ENCODE peak calls at places on chromosomes 13 and 19, in four cellular contexts. I, V, S and O are unnamed samples.

GRCh38 chr13:30880151-30880551 is 25.9 kb upstream of the MEDAG start:
- DNase-seq in V (no peak), I (no peak), S (no peak), O (no peak)

GRCh38 chr13:113413898-113414282 is 39.4 kb downstream of the ADPRHL1 start:
- DNase-seq in V (peak), S (no peak), I (peak), O (no peak)

GRCh38 chr13:43388282-43389034 is 365.1 kb downstream of the DNAJC15 start:
- DNase-seq in V (no peak), I (no peak), S (no peak), O (no peak)

GRCh38 chr13:112466132-112467025 is 90.2 kb downstream of the SPACA7 start:
- DNase-seq in I (no peak), S (no peak), V (no peak), O (no peak)

GRCh38 chr13:112204881-112205327 is 138.0 kb downstream of the SOX1 start:
- DNase-seq in S (no peak), V (peak), I (no peak), O (no peak)

GRCh38 chr13:23794267-23795161 is 94.7 kb downstream of the MIPEP start:
- DNase-seq in I (no peak), V (no peak), S (no peak), O (no peak)

GRCh38 chr13:101979825-101980224 is 422.0 kb downstream of the FGF14 start:
- DNase-seq in S (no peak), I (no peak), V (no peak), O (no peak)

GRCh38 chr13:26497991-26498423 is 59.5 kb upstream of the WASF3 start:
- DNase-seq in I (no peak), S (no peak), V (no peak), O (no peak)

GRCh38 chr19:7605490-7606222 is 10.0 kb downstream of the CAMSAP3 start:
- DNase-seq in V (no peak), I (no peak), S (peak), O (no peak)

GRCh38 chr19:45340232-45340898 is at the start of gene KLC3:
- DNase-seq in V (no peak), I (no peak), S (no peak), O (no peak)

GRCh38 chr19:38264486-38265212 is at the start of gene SPINT2:
- DNase-seq in S (no peak), I (no peak), V (no peak), O (peak)

GRCh38 chr19:14516746-14517438 is 1.3 kb downstream of the DNAJB1 start:
- DNase-seq in V (no peak), S (no peak), I (peak), O (no peak)

GRCh38 chr19:50759886-50760285 is 10.4 kb upstream of the GPR32 start:
- DNase-seq in V (no peak), I (no peak), S (peak), O (no peak)

GRCh38 chr19:48578891-48579290 is 26.9 kb downstream of the SULT2B1 start:
- DNase-seq in V (no peak), S (no peak), I (no peak), O (no peak)

GRCh38 chr19:33391631-33392249 is 18.2 kb downstream of the CEBPG start:
- DNase-seq in I (peak), V (no peak), S (no peak), O (peak)

GRCh38 chr19:15423130-15423529 is 4.3 kb upstream of the AKAP8L start:
- DNase-seq in V (peak), I (no peak), S (no peak), O (no peak)

GRCh38 chr19:44909775-44910174 is 4.2 kb downstream of the APOE start:
- DNase-seq in V (no peak), I (no peak), S (no peak), O (no peak)

GRCh38 chr13:21402586-21403307 is 56.4 kb downstream of the ZDHHC20 start:
- DNase-seq in V (no peak), S (peak), I (no peak), O (no peak)

GRCh38 chr13:78777973-78778372 is 119.0 kb upstream of the OBI1 start:
- DNase-seq in V (no peak), S (no peak), I (no peak), O (no peak)

GRCh38 chr19:34276614-34277013 is 22.3 kb downstream of the GARRE1 start:
- DNase-seq in I (no peak), V (no peak), S (no peak), O (no peak)

GRCh38 chr19:13315495-13315894 is 165.3 kb downstream of the IER2 start:
- DNase-seq in V (no peak), I (peak), S (no peak), O (no peak)

GRCh38 chr19:6062274-6062673 is 48.0 kb downstream of the RFX2 start:
- DNase-seq in V (peak), I (no peak), S (no peak), O (peak)

GRCh38 chr13:36344173-36344572 is 2.0 kb downstream of the SPART start:
- DNase-seq in I (no peak), S (peak), V (no peak), O (peak)

GRCh38 chr19:33438016-33438671 is 64.6 kb downstream of the CEBPG start:
- DNase-seq in S (no peak), I (peak), V (peak), O (peak)

GRCh38 chr19:3365093-3365446 is 1.3 kb upstream of the NFIC start:
- DNase-seq in I (no peak), V (no peak), S (no peak), O (no peak)

GRCh38 chr13:42594577-42595571 is 20.9 kb downstream of the TNFSF11 start:
- DNase-seq in S (peak), V (no peak), I (peak), O (peak)

GRCh38 chr19:15913830-15914229 is 16.0 kb upstream of the CYP4F2 start:
- DNase-seq in V (no peak), S (no peak), I (no peak), O (no peak)

GRCh38 chr19:18310118-18310909 is 12.6 kb downstream of the LSM4 start:
- DNase-seq in S (no peak), V (no peak), I (no peak), O (no peak)

GRCh38 chr19:18311495-18311894 is 11.4 kb downstream of the LSM4 start:
- DNase-seq in V (no peak), S (no peak), I (no peak), O (no peak)

GRCh38 chr19:18310966-18311365 is 11.9 kb downstream of the LSM4 start:
- DNase-seq in I (no peak), V (no peak), S (no peak), O (no peak)

GRCh38 chr19:18313398-18313797 is 9.5 kb downstream of the LSM4 start:
- DNase-seq in S (no peak), I (no peak), V (no peak), O (no peak)

GRCh38 chr19:18312021-18312534 is 10.8 kb downstream of the LSM4 start:
- DNase-seq in S (no peak), I (no peak), V (no peak), O (no peak)
- TF ChIP-seq POLR2A in S (no peak), I (no peak), V (no peak), O (no peak)

DNA sequence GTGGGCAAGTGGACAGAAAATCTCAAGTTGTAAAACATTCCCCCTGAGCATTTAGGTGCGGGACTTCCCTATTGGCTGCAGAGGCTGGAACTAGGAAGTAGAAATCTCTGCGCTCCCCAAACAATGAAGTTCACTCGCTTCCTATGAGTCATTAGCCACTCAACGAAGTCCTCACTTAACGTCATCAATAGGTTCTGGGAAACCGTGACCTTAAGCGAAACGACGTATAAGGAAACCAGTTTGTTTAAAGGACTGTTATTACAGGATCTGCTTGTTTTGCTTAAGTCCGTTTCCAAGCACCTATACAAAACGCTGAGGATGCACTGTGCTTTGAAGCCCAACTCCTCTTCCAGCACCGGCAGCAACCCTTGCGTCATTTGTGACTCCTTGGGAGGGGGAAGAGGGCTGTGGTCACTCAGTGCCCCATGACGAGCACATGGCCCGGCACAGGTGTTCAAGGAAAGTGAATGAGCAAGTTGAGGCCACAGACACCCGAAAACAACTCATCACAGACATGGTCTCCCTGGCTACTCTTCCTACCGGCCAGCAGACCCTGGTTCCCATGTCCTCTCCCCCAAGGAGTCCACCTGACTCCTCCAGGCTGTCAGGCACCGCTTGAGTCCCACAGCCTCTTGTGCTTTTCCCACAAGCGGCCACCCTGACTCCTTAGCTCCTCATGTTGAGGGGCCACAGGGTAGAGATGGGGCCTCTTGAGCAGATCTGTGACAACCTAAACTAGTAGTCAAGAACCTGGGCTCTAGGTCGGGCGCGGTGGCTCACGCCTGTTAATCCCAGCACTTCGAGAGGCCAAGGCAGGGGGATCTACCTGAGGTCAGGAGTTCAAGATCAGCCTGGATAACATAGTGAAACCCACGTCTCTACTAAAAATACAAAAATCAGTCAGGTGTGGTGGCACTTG is 4.8 kb downstream of the RPS16 start:
- DNase-seq in S (peak), I (no peak), V (peak), O (no peak)
- TF ChIP-seq POLR2A in S (peak), I (no peak), V (no peak), O (no peak)

GRCh38 chr13:44879452-44880058 is 109.7 kb downstream of the NUFIP1 start:
- DNase-seq in V (no peak), S (peak), I (no peak), O (no peak)

DNA sequence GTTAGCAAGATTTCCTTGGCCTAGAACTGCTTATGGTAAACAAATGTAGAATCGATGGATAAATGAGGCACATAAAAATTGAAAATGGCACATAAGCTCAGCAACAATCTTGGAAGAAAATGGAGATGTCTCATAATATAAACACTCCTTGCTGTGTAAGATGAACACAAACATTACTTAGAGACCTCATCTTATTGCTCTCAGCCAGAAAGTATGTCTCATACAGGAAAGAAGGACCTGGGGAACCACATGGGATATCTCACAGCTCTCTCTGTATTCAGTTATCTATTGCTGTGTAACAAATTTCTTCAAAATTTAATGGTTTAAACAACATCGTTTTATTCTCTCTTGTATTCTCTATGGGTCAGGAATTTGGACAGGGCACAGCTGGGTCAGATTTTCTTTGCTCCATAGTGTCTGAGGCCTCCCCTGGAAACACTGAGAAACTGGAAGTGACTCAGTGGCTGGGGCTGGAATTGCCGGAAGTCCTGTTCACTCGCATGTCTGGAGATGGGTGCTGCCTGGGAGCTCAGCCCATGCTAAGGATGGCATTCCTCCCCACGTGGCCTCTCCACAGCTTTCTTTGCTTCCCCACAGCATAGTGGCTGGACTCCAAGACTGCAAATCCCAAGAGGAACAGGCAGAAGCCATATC is 105.1 kb downstream of the NUFIP1 start:
- DNase-seq in V (no peak), S (no peak), I (no peak), O (no peak)
- TF ChIP-seq POLR2A in V (no peak), S (no peak), I (no peak), O (no peak)

DNA sequence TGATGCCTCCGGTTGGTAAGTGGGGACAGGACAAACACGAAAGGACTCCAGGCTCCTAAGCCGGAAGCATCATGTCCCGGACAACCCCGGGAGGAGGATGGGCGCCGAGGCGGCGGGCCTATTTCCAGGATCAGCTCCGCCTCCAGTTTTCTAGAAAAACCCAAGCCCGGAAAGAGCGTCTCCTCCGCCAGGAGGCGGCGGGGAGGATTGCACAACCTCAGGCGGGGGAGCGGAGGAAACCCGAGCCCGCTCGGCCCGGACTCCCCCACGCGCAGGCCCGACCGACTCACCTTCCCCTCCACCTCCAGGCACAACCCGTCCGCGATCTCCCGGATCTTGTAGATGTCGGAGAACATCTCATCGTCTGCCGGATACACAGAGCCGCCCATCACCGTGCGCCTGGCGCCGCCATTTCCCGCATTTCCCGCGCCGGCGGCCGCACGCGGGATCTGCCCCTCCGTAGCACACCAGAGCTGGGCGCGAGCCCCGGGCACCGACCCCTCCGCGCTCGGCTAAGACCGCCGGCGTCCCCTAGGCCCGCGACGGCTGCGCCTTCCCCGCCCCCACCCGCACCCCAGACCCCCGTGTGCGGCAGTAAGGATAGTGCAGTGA is 455 bp downstream of the TPT1 start:
- DNase-seq in I (peak), V (peak), S (peak), O (peak)
- TF ChIP-seq POLR2A in I (no peak), V (peak), S (peak), O (peak)